ENCODE peak calls at places on chromosome 18, in eight cellular contexts. One of them, this sample, is unnamed.

GRCh38 chr18:48955528-48956261 is 4.9 kb upstream of the SMAD7 start:
- DNase-seq in neural progenitor cell: peak; percentile 42
- DNase-seq in endothelial cell of umbilical vein: peak; percentile 87
- DNase-seq in endodermal cell: peak; percentile 73
- DNase-seq in neuronal stem cell: no peak
- DNase-seq in fibroblast of lung: peak; percentile 56
- DNase-seq in H9: peak; percentile 56
- DNase-seq in K562: peak; percentile 32
- DNase-seq in this sample: peak; percentile 97

GRCh38 chr18:13316066-13316465 is 97.5 kb downstream of the LDLRAD4 start:
- DNase-seq in neural progenitor cell: no peak
- DNase-seq in endothelial cell of umbilical vein: no peak
- DNase-seq in endodermal cell: no peak
- DNase-seq in neuronal stem cell: no peak
- DNase-seq in fibroblast of lung: no peak
- DNase-seq in H9: no peak
- DNase-seq in K562: no peak
- DNase-seq in this sample: peak; percentile 4

GRCh38 chr18:78679861-78680260 is 299.8 kb upstream of the SALL3 start:
- DNase-seq in neural progenitor cell: no peak
- DNase-seq in endothelial cell of umbilical vein: no peak
- DNase-seq in endodermal cell: no peak
- DNase-seq in neuronal stem cell: no peak
- DNase-seq in fibroblast of lung: no peak
- DNase-seq in H9: no peak
- DNase-seq in K562: no peak
- DNase-seq in this sample: no peak

GRCh38 chr18:70190529-70190928 is 15.0 kb downstream of the RTTN start:
- DNase-seq in neural progenitor cell: no peak
- DNase-seq in endothelial cell of umbilical vein: peak; percentile 50
- DNase-seq in endodermal cell: no peak
- DNase-seq in neuronal stem cell: no peak
- DNase-seq in fibroblast of lung: no peak
- DNase-seq in H9: no peak
- DNase-seq in K562: no peak
- DNase-seq in this sample: no peak

GRCh38 chr18:70376137-70376913 is 87.5 kb downstream of the SOCS6 start:
- DNase-seq in neural progenitor cell: no peak
- DNase-seq in endothelial cell of umbilical vein: no peak
- DNase-seq in endodermal cell: no peak
- DNase-seq in neuronal stem cell: no peak
- DNase-seq in fibroblast of lung: no peak
- DNase-seq in H9: no peak
- DNase-seq in K562: no peak
- DNase-seq in this sample: no peak

GRCh38 chr18:11937874-11938478 is 29.9 kb upstream of the MPPE1 start:
- DNase-seq in neural progenitor cell: peak; percentile 74
- DNase-seq in endothelial cell of umbilical vein: peak; percentile 78
- DNase-seq in endodermal cell: peak; percentile 91
- DNase-seq in neuronal stem cell: peak; percentile 54
- DNase-seq in fibroblast of lung: peak; percentile 75
- DNase-seq in H9: peak; percentile 58
- DNase-seq in K562: peak; percentile 82
- DNase-seq in this sample: peak; percentile 72

GRCh38 chr18:48488388-48488850 is 50.4 kb upstream of the CTIF start:
- DNase-seq in neural progenitor cell: no peak
- DNase-seq in endothelial cell of umbilical vein: peak; percentile 97
- DNase-seq in endodermal cell: peak; percentile 79
- DNase-seq in neuronal stem cell: no peak
- DNase-seq in fibroblast of lung: peak; percentile 73
- DNase-seq in H9: no peak
- DNase-seq in K562: peak; percentile 14
- DNase-seq in this sample: peak; percentile 87

GRCh38 chr18:36378194-36378593 is 80.7 kb downstream of the FHOD3 start:
- DNase-seq in neural progenitor cell: no peak
- DNase-seq in endothelial cell of umbilical vein: no peak
- DNase-seq in endodermal cell: no peak
- DNase-seq in neuronal stem cell: no peak
- DNase-seq in fibroblast of lung: no peak
- DNase-seq in H9: no peak
- DNase-seq in K562: no peak
- DNase-seq in this sample: peak; percentile 23

GRCh38 chr18:34329840-34330239 is 105.1 kb upstream of the NOL4 start:
- DNase-seq in neural progenitor cell: no peak
- DNase-seq in endothelial cell of umbilical vein: no peak
- DNase-seq in endodermal cell: no peak
- DNase-seq in neuronal stem cell: no peak
- DNase-seq in fibroblast of lung: no peak
- DNase-seq in H9: no peak
- DNase-seq in K562: no peak
- DNase-seq in this sample: no peak

GRCh38 chr18:29712785-29713184 is 1329.8 kb downstream of the DSC3 start:
- DNase-seq in neural progenitor cell: no peak
- DNase-seq in endothelial cell of umbilical vein: peak; percentile 4
- DNase-seq in endodermal cell: no peak
- DNase-seq in neuronal stem cell: no peak
- DNase-seq in fibroblast of lung: no peak
- DNase-seq in H9: no peak
- DNase-seq in K562: no peak
- DNase-seq in this sample: no peak

GRCh38 chr18:8165095-8165494 is 444.1 kb upstream of the RAB12 start:
- DNase-seq in neural progenitor cell: no peak
- DNase-seq in endothelial cell of umbilical vein: no peak
- DNase-seq in endodermal cell: no peak
- DNase-seq in neuronal stem cell: no peak
- DNase-seq in fibroblast of lung: no peak
- DNase-seq in H9: no peak
- DNase-seq in K562: no peak
- DNase-seq in this sample: no peak

GRCh38 chr18:49751427-49752094 is 61.8 kb downstream of the ACAA2 start:
- DNase-seq in neural progenitor cell: no peak
- DNase-seq in endothelial cell of umbilical vein: no peak
- DNase-seq in endodermal cell: no peak
- DNase-seq in neuronal stem cell: no peak
- DNase-seq in fibroblast of lung: no peak
- DNase-seq in H9: no peak
- DNase-seq in K562: no peak
- DNase-seq in this sample: no peak

GRCh38 chr18:12886498-12887126 is 2.6 kb upstream of the PTPN2 start:
- DNase-seq in neural progenitor cell: peak; percentile 16
- DNase-seq in endothelial cell of umbilical vein: no peak
- DNase-seq in endodermal cell: peak; percentile 60
- DNase-seq in neuronal stem cell: no peak
- DNase-seq in fibroblast of lung: no peak
- DNase-seq in H9: peak; percentile 37
- DNase-seq in K562: peak; percentile 40
- DNase-seq in this sample: peak; percentile 37

GRCh38 chr18:63216911-63217311 is 102.7 kb downstream of the BCL2 start:
- DNase-seq in neural progenitor cell: no peak
- DNase-seq in endothelial cell of umbilical vein: no peak
- DNase-seq in endodermal cell: no peak
- DNase-seq in neuronal stem cell: no peak
- DNase-seq in fibroblast of lung: no peak
- DNase-seq in H9: no peak
- DNase-seq in K562: no peak
- DNase-seq in this sample: peak; percentile 9

GRCh38 chr18:51279367-51279984 is 82.0 kb upstream of the MEX3C start:
- DNase-seq in neural progenitor cell: no peak
- DNase-seq in endothelial cell of umbilical vein: no peak
- DNase-seq in endodermal cell: no peak
- DNase-seq in neuronal stem cell: no peak
- DNase-seq in fibroblast of lung: no peak
- DNase-seq in H9: no peak
- DNase-seq in K562: no peak
- DNase-seq in this sample: no peak

DNA sequence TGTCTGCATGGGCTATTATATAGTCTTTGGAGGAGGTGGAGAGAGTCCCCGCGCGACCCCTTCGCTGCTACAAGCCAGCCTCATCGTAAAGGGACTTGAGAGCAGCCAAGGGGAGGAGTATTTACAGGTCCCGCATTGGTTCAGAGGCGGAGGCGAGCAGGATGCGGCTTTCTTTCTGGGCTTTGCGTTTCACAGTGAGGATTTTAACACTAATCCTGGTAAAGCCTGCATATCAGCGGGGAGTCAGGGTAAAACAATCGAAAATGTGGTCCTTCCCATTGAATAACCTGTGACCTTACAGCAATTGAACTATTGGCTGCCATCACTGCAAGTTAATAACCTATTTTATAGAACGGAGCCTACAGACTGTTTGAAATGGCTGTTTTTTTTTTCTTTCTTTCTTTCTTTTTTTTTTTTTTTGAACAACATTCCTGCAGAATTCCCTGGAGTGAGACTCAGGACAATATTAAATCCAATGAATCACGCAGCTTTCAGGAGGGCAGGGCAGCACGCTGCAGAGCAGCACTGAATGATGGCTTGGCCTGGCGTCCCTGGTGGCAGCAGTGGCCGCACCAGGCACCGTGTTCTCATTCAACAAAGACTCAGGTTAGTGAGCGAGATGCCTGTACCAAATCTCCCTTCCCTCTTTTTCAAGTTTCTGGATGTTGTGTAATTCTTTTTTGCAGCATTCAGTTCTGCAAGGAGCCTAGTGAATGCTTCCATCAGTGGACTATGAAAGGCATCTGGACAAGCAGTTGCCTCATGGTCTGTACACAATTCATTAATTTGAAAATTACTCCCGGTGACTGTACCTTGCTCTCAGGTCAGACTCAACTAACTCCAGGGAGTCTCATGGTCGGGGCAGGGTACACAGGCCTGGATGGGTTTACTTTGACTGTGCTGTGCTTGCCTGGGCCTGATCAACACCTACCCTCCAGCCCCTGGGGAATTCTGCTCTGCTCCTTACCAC is 19.8 kb downstream of the SMIM21 start:
- DNase-seq in neural progenitor cell: peak; percentile 91
- DNase-seq in endothelial cell of umbilical vein: no peak
- DNase-seq in endodermal cell: peak; percentile 87
- DNase-seq in neuronal stem cell: peak; percentile 75
- DNase-seq in fibroblast of lung: peak; percentile 36
- DNase-seq in H9: peak; percentile 60
- DNase-seq in K562: no peak
- DNase-seq in this sample: peak; percentile 53
- H3K9ac ChIP-seq in neural progenitor cell: no peak overlapping the region
- H3K9ac ChIP-seq in endothelial cell of umbilical vein: no peak overlapping the region
- H3K9ac ChIP-seq in endodermal cell: no peak overlapping the region
- H3K9ac ChIP-seq in neuronal stem cell: no peak overlapping the region
- H3K9ac ChIP-seq in fibroblast of lung: no peak overlapping the region
- H3K9ac ChIP-seq in H9: no peak overlapping the region
- H3K9ac ChIP-seq in K562: no peak overlapping the region
- H3K9ac ChIP-seq in this sample: peak overlapping the region; percentile 73

GRCh38 chr18:56515522-56515921 is 122.9 kb downstream of the TXNL1 start:
- DNase-seq in neural progenitor cell: no peak
- DNase-seq in endothelial cell of umbilical vein: peak; percentile 4
- DNase-seq in endodermal cell: no peak
- DNase-seq in neuronal stem cell: no peak
- DNase-seq in fibroblast of lung: peak; percentile 6
- DNase-seq in H9: no peak
- DNase-seq in K562: no peak
- DNase-seq in this sample: no peak
- H3K9me3 ChIP-seq in neural progenitor cell: no peaks in the 10 kb centered on the region
- H3K9me3 ChIP-seq in endothelial cell of umbilical vein: no peaks in the 10 kb centered on the region
- H3K9me3 ChIP-seq in endodermal cell: no peaks in the 10 kb centered on the region
- H3K9me3 ChIP-seq in neuronal stem cell: no peaks in the 10 kb centered on the region
- H3K9me3 ChIP-seq in fibroblast of lung: no peaks in the 10 kb centered on the region
- H3K9me3 ChIP-seq in H9: no peaks in the 10 kb centered on the region
- H3K9me3 ChIP-seq in K562: no peaks in the 10 kb centered on the region
- H3K9me3 ChIP-seq in this sample: no peaks in the 10 kb centered on the region

GRCh38 chr18:5746844-5747243 is 148.5 kb downstream of the TMEM200C start:
- DNase-seq in neural progenitor cell: no peak
- DNase-seq in endothelial cell of umbilical vein: no peak
- DNase-seq in endodermal cell: no peak
- DNase-seq in neuronal stem cell: no peak
- DNase-seq in fibroblast of lung: no peak
- DNase-seq in H9: no peak
- DNase-seq in K562: peak; percentile 3
- DNase-seq in this sample: peak; percentile 5
- H3K9ac ChIP-seq in neural progenitor cell: no peak overlapping the region
- H3K9ac ChIP-seq in endothelial cell of umbilical vein: no peak overlapping the region
- H3K9ac ChIP-seq in endodermal cell: no peak overlapping the region
- H3K9ac ChIP-seq in neuronal stem cell: no peak overlapping the region
- H3K9ac ChIP-seq in fibroblast of lung: no peak overlapping the region
- H3K9ac ChIP-seq in H9: no peak overlapping the region
- H3K9ac ChIP-seq in K562: no peak overlapping the region
- H3K9ac ChIP-seq in this sample: no peak overlapping the region

DNA sequence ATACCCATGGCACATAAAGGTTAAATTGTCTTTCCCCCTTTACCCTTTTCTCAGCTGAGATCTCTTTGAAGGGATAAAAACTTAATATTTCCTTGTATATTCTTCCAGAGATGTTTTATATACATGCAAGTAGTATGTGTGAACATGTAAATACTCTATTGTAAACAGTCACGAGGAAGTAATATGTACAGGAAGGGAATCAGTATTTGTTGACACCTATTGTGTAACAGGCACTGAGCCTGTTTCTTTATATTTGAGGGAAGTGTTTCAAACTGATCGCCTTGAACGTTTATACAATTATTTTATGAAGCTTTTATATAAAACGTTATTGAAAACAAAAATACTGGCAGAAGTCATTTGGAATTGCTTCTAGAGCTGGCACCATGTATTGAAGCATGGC is 13.2 kb downstream of the RALBP1 start:
- DNase-seq in neural progenitor cell: no peak
- DNase-seq in endothelial cell of umbilical vein: no peak
- DNase-seq in endodermal cell: no peak
- DNase-seq in neuronal stem cell: no peak
- DNase-seq in fibroblast of lung: no peak
- DNase-seq in H9: no peak
- DNase-seq in K562: no peak
- DNase-seq in this sample: no peak
- H3K9me3 ChIP-seq in neural progenitor cell: no peaks in the 10 kb centered on the region
- H3K9me3 ChIP-seq in endothelial cell of umbilical vein: no peaks in the 10 kb centered on the region
- H3K9me3 ChIP-seq in endodermal cell: peaks cover 27% of the 10 kb centered on the region
- H3K9me3 ChIP-seq in neuronal stem cell: peaks cover 2% of the 10 kb centered on the region
- H3K9me3 ChIP-seq in fibroblast of lung: no peaks in the 10 kb centered on the region
- H3K9me3 ChIP-seq in H9: no peaks in the 10 kb centered on the region
- H3K9me3 ChIP-seq in K562: no peaks in the 10 kb centered on the region
- H3K9me3 ChIP-seq in this sample: no peaks in the 10 kb centered on the region